ENCODE peak calls at places on chromosomes 4 and X, in six cellular contexts. One of them, this sample, is unnamed.

GRCh38 chr4:129532573-129532972 is 436.6 kb downstream of the C4orf33 start:
- DNase-seq in SK-N-SH: no peak
- DNase-seq in heart left ventricle: no peak
- DNase-seq in upper lobe of left lung: no peak
- DNase-seq in vagina: no peak
- DNase-seq in mucosa of descending colon: no peak
- DNase-seq in this sample: no peak

GRCh38 chr4:110009526-110009925 is 96.8 kb downstream of the EGF start:
- DNase-seq in heart left ventricle: no peak
- DNase-seq in SK-N-SH: no peak
- DNase-seq in upper lobe of left lung: no peak
- DNase-seq in vagina: no peak
- DNase-seq in mucosa of descending colon: no peak
- DNase-seq in this sample: no peak

GRCh38 chr4:44760142-44760898 is 34.0 kb upstream of the GNPDA2 start:
- DNase-seq in SK-N-SH: peak; percentile 15
- DNase-seq in heart left ventricle: no peak
- DNase-seq in vagina: no peak
- DNase-seq in upper lobe of left lung: no peak
- DNase-seq in mucosa of descending colon: peak; percentile 19
- DNase-seq in this sample: peak; percentile 35

GRCh38 chrX:5306654-5307121 is 922.0 kb downstream of the NLGN4X start:
- DNase-seq in SK-N-SH: no peak
- DNase-seq in vagina: no peak
- DNase-seq in heart left ventricle: no peak
- DNase-seq in upper lobe of left lung: no peak
- DNase-seq in mucosa of descending colon: no peak
- DNase-seq in this sample: no peak

GRCh38 chrX:45801554-45801953 is 600.9 kb upstream of the DIPK2B start:
- DNase-seq in heart left ventricle: no peak
- DNase-seq in upper lobe of left lung: no peak
- DNase-seq in mucosa of descending colon: no peak
- DNase-seq in SK-N-SH: peak; percentile 10
- DNase-seq in vagina: no peak
- DNase-seq in this sample: peak; percentile 37

GRCh38 chr4:82643994-82644730 is 82.4 kb upstream of the TMEM150C start:
- DNase-seq in mucosa of descending colon: no peak
- DNase-seq in vagina: no peak
- DNase-seq in SK-N-SH: no peak
- DNase-seq in upper lobe of left lung: no peak
- DNase-seq in heart left ventricle: no peak
- DNase-seq in this sample: no peak

GRCh38 chrX:39633293-39633692 is 464.5 kb downstream of the BCOR start:
- DNase-seq in vagina: no peak
- DNase-seq in heart left ventricle: no peak
- DNase-seq in SK-N-SH: peak; percentile 65
- DNase-seq in upper lobe of left lung: no peak
- DNase-seq in mucosa of descending colon: no peak
- DNase-seq in this sample: no peak

GRCh38 chrX:131734621-131735020 is 190.7 kb downstream of the OR13H1 start:
- DNase-seq in upper lobe of left lung: no peak
- DNase-seq in vagina: no peak
- DNase-seq in SK-N-SH: no peak
- DNase-seq in heart left ventricle: peak; percentile 80
- DNase-seq in mucosa of descending colon: no peak
- DNase-seq in this sample: no peak

GRCh38 chr4:148056879-148057278 is 325.0 kb downstream of the ARHGAP10 start:
- DNase-seq in upper lobe of left lung: no peak
- DNase-seq in mucosa of descending colon: peak; percentile 67
- DNase-seq in heart left ventricle: peak; percentile 63
- DNase-seq in vagina: no peak
- DNase-seq in SK-N-SH: no peak
- DNase-seq in this sample: peak; percentile 40

GRCh38 chrX:109856974-109857373 is 123.9 kb upstream of the ACSL4 start:
- DNase-seq in upper lobe of left lung: no peak
- DNase-seq in SK-N-SH: peak; percentile 19
- DNase-seq in heart left ventricle: no peak
- DNase-seq in vagina: no peak
- DNase-seq in mucosa of descending colon: peak; percentile 12
- DNase-seq in this sample: peak; percentile 18

GRCh38 chrX:129930941-129931410 is 25.0 kb downstream of the UTP14A start:
- DNase-seq in vagina: no peak
- DNase-seq in upper lobe of left lung: no peak
- DNase-seq in SK-N-SH: peak; percentile 49
- DNase-seq in heart left ventricle: no peak
- DNase-seq in mucosa of descending colon: peak; percentile 14
- DNase-seq in this sample: peak; percentile 10

GRCh38 chrX:124725467-124725866 is 379.1 kb downstream of the SH2D1A start:
- DNase-seq in mucosa of descending colon: no peak
- DNase-seq in upper lobe of left lung: no peak
- DNase-seq in SK-N-SH: no peak
- DNase-seq in vagina: no peak
- DNase-seq in heart left ventricle: no peak
- DNase-seq in this sample: no peak

GRCh38 chrX:56783450-56783831 is 54.4 kb downstream of the NBDY start:
- DNase-seq in SK-N-SH: peak; percentile 42
- DNase-seq in upper lobe of left lung: no peak
- DNase-seq in heart left ventricle: peak; percentile 83
- DNase-seq in mucosa of descending colon: no peak
- DNase-seq in vagina: no peak
- DNase-seq in this sample: no peak

GRCh38 chr4:130563185-130563890 is 1467.4 kb downstream of the C4orf33 start:
- DNase-seq in vagina: no peak
- DNase-seq in upper lobe of left lung: no peak
- DNase-seq in SK-N-SH: peak; percentile 34
- DNase-seq in mucosa of descending colon: peak; percentile 12
- DNase-seq in heart left ventricle: peak; percentile 46
- DNase-seq in this sample: peak; percentile 24

GRCh38 chr4:11908205-11908604 is 479.5 kb upstream of the HS3ST1 start:
- DNase-seq in vagina: no peak
- DNase-seq in mucosa of descending colon: no peak
- DNase-seq in SK-N-SH: no peak
- DNase-seq in heart left ventricle: no peak
- DNase-seq in upper lobe of left lung: no peak
- DNase-seq in this sample: no peak

GRCh38 chr4:187961171-187961570 is 34.4 kb upstream of the ZFP42 start:
- DNase-seq in heart left ventricle: no peak
- DNase-seq in vagina: no peak
- DNase-seq in SK-N-SH: no peak
- DNase-seq in upper lobe of left lung: no peak
- DNase-seq in mucosa of descending colon: no peak
- DNase-seq in this sample: no peak

GRCh38 chr4:168908093-168908492 is 102.0 kb downstream of the CBR4 start:
- DNase-seq in vagina: no peak
- DNase-seq in upper lobe of left lung: no peak
- DNase-seq in SK-N-SH: no peak
- DNase-seq in mucosa of descending colon: no peak
- DNase-seq in heart left ventricle: no peak
- DNase-seq in this sample: no peak
- H3K36me3 ChIP-seq in vagina: peaks cover 55% of the 10 kb centered on the region
- H3K36me3 ChIP-seq in upper lobe of left lung: no peaks in the 10 kb centered on the region
- H3K36me3 ChIP-seq in SK-N-SH: peaks cover 67% of the 10 kb centered on the region
- H3K36me3 ChIP-seq in mucosa of descending colon: no peaks in the 10 kb centered on the region
- H3K36me3 ChIP-seq in heart left ventricle: no peaks in the 10 kb centered on the region
- H3K36me3 ChIP-seq in this sample: peaks cover 2% of the 10 kb centered on the region

GRCh38 chr4:166994686-166995085 is 239.6 kb downstream of the SPOCK3 start:
- DNase-seq in heart left ventricle: no peak
- DNase-seq in upper lobe of left lung: no peak
- DNase-seq in vagina: no peak
- DNase-seq in SK-N-SH: no peak
- DNase-seq in mucosa of descending colon: no peak
- DNase-seq in this sample: no peak
- H3K36me3 ChIP-seq in heart left ventricle: no peaks in the 10 kb centered on the region
- H3K36me3 ChIP-seq in upper lobe of left lung: no peaks in the 10 kb centered on the region
- H3K36me3 ChIP-seq in vagina: no peaks in the 10 kb centered on the region
- H3K36me3 ChIP-seq in SK-N-SH: no peaks in the 10 kb centered on the region
- H3K36me3 ChIP-seq in mucosa of descending colon: no peaks in the 10 kb centered on the region
- H3K36me3 ChIP-seq in this sample: no peaks in the 10 kb centered on the region

GRCh38 chr4:121676388-121677075 is 20.2 kb downstream of the ANXA5 start:
- DNase-seq in mucosa of descending colon: no peak
- DNase-seq in SK-N-SH: no peak
- DNase-seq in upper lobe of left lung: no peak
- DNase-seq in vagina: no peak
- DNase-seq in heart left ventricle: no peak
- DNase-seq in this sample: peak; percentile 72

GRCh38 chr4:121675715-121676114 is 21.1 kb downstream of the ANXA5 start:
- DNase-seq in SK-N-SH: no peak
- DNase-seq in vagina: no peak
- DNase-seq in heart left ventricle: no peak
- DNase-seq in mucosa of descending colon: no peak
- DNase-seq in upper lobe of left lung: no peak
- DNase-seq in this sample: no peak

GRCh38 chr4:121677524-121677923 is 19.3 kb downstream of the ANXA5 start:
- DNase-seq in heart left ventricle: no peak
- DNase-seq in SK-N-SH: no peak
- DNase-seq in upper lobe of left lung: no peak
- DNase-seq in mucosa of descending colon: no peak
- DNase-seq in vagina: no peak
- DNase-seq in this sample: no peak

GRCh38 chr4:121680571-121680970 is 16.2 kb downstream of the ANXA5 start:
- DNase-seq in SK-N-SH: no peak
- DNase-seq in upper lobe of left lung: no peak
- DNase-seq in mucosa of descending colon: no peak
- DNase-seq in heart left ventricle: no peak
- DNase-seq in vagina: no peak
- DNase-seq in this sample: no peak

DNA sequence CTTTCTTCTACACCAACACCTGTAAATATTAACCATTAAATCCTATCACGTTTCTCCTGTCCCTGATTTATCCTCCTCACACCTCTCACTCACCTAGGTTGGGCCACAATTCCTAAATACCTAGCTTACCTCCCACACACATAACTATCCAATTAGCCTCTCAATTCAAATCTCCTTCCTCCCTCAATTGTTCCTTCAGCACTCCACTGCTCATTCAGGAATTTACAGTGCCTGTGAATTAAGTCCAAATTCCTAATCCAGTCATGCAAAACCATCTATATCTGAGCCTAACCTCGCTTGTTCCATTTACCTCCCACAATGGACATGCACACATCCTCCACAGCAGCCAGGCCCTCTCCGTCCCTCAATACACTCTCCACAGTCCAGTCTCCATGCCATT is 17.5 kb downstream of the ANXA5 start:
- DNase-seq in vagina: no peak
- DNase-seq in SK-N-SH: no peak
- DNase-seq in upper lobe of left lung: no peak
- DNase-seq in mucosa of descending colon: no peak
- DNase-seq in heart left ventricle: no peak
- DNase-seq in this sample: no peak
- H3K36me3 ChIP-seq in vagina: peaks cover 72% of the 10 kb centered on the region
- H3K36me3 ChIP-seq in SK-N-SH: peaks cover 94% of the 10 kb centered on the region
- H3K36me3 ChIP-seq in upper lobe of left lung: peaks cover 62% of the 10 kb centered on the region
- H3K36me3 ChIP-seq in mucosa of descending colon: no peaks in the 10 kb centered on the region
- H3K36me3 ChIP-seq in heart left ventricle: peaks cover 13% of the 10 kb centered on the region
- H3K36me3 ChIP-seq in this sample: peaks cover 6% of the 10 kb centered on the region

GRCh38 chr4:3232871-3233271 is 16.1 kb upstream of the MSANTD1 start:
- DNase-seq in vagina: no peak
- DNase-seq in mucosa of descending colon: no peak
- DNase-seq in heart left ventricle: no peak
- DNase-seq in SK-N-SH: no peak
- DNase-seq in upper lobe of left lung: peak; percentile 78
- DNase-seq in this sample: no peak

GRCh38 chr4:3231431-3231980 is 17.5 kb upstream of the MSANTD1 start:
- DNase-seq in vagina: no peak
- DNase-seq in heart left ventricle: peak; percentile 29
- DNase-seq in upper lobe of left lung: no peak
- DNase-seq in mucosa of descending colon: no peak
- DNase-seq in SK-N-SH: no peak
- DNase-seq in this sample: no peak

GRCh38 chr4:3229964-3230363 is 19.0 kb upstream of the MSANTD1 start:
- DNase-seq in vagina: no peak
- DNase-seq in SK-N-SH: no peak
- DNase-seq in upper lobe of left lung: peak; percentile 56
- DNase-seq in mucosa of descending colon: no peak
- DNase-seq in heart left ventricle: peak; percentile 18
- DNase-seq in this sample: no peak

GRCh38 chr4:3233391-3234071 is 15.4 kb upstream of the MSANTD1 start:
- DNase-seq in upper lobe of left lung: no peak
- DNase-seq in SK-N-SH: no peak
- DNase-seq in vagina: no peak
- DNase-seq in mucosa of descending colon: no peak
- DNase-seq in heart left ventricle: no peak
- DNase-seq in this sample: no peak

GRCh38 chr4:3232001-3232400 is 17.0 kb upstream of the MSANTD1 start:
- DNase-seq in SK-N-SH: no peak
- DNase-seq in vagina: no peak
- DNase-seq in heart left ventricle: peak; percentile 7
- DNase-seq in upper lobe of left lung: peak; percentile 43
- DNase-seq in mucosa of descending colon: no peak
- DNase-seq in this sample: no peak
- H3K36me3 ChIP-seq in SK-N-SH: peaks cover 59% of the 10 kb centered on the region
- H3K36me3 ChIP-seq in vagina: peaks cover 75% of the 10 kb centered on the region
- H3K36me3 ChIP-seq in heart left ventricle: peaks cover 22% of the 10 kb centered on the region
- H3K36me3 ChIP-seq in upper lobe of left lung: peaks cover 78% of the 10 kb centered on the region
- H3K36me3 ChIP-seq in mucosa of descending colon: peaks cover 11% of the 10 kb centered on the region
- H3K36me3 ChIP-seq in this sample: peaks cover 43% of the 10 kb centered on the region

DNA sequence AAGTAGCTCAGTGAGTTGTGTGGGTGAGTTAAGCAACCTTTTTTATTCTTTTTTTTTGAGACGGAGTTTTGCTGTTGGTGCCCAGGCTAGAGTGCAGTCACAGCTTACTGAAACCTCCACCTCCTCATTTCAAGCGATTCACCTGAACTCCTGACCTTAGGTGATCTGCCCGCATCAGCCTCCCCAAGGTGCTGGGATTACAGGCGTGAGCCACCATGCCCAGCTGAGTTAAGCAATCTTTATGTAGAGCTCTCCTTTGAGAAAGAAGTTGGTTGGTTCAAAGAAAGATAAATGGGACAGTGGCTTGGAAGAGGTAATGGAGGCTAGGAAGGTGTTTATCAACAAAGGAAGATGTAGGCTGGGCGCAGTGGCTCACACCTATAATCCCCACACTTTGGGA is 3.2 kb downstream of the MSMO1 start:
- DNase-seq in heart left ventricle: no peak
- DNase-seq in vagina: no peak
- DNase-seq in SK-N-SH: no peak
- DNase-seq in mucosa of descending colon: no peak
- DNase-seq in upper lobe of left lung: no peak
- DNase-seq in this sample: no peak
- H3K36me3 ChIP-seq in heart left ventricle: no peaks in the 10 kb centered on the region
- H3K36me3 ChIP-seq in vagina: no peaks in the 10 kb centered on the region
- H3K36me3 ChIP-seq in SK-N-SH: peaks cover 33% of the 10 kb centered on the region
- H3K36me3 ChIP-seq in mucosa of descending colon: peaks cover 4% of the 10 kb centered on the region
- H3K36me3 ChIP-seq in upper lobe of left lung: peaks cover 5% of the 10 kb centered on the region
- H3K36me3 ChIP-seq in this sample: no peaks in the 10 kb centered on the region